ENCODE peak calls at places on chromosomes 13 and 19, in nine cellular contexts. Z is thoracic aorta, D is astrocyte of the cerebellum, B is psoas muscle, G is dorsolateral prefrontal cortex, F is ascending aorta, T is AG04450, S is mucosa of descending colon, H is PC-3. A is an unnamed sample.

GRCh38 chr13:36275190-36276002 is 22.2 kb downstream of the CCDC169 start:
- DNase-seq in H (peak), G (no peak), D (peak), B (no peak), F (no peak), S (no peak), Z (no peak), T (peak), A (no peak)

GRCh38 chr13:42396501-42396900 is 124.5 kb downstream of the AKAP11 start:
- DNase-seq in F (no peak), H (peak), Z (no peak), S (peak), T (no peak), G (no peak), D (no peak), B (no peak), A (no peak)

GRCh38 chr19:18001837-18002345 is 6.1 kb upstream of the ARRDC2 start:
- DNase-seq in S (no peak), H (no peak), D (no peak), Z (no peak), B (no peak), G (no peak), F (no peak), T (no peak), A (no peak)

GRCh38 chr13:101941095-101941777 is 460.6 kb downstream of the FGF14 start:
- DNase-seq in S (no peak), Z (no peak), B (no peak), D (no peak), G (no peak), H (peak), F (no peak), T (no peak), A (no peak)

GRCh38 chr19:7831452-7831851 is 1.4 kb downstream of the EVI5L start:
- DNase-seq in T (no peak), F (no peak), G (peak), H (peak), Z (no peak), B (no peak), S (peak), D (no peak), A (no peak)

GRCh38 chr19:47226426-47227346 is 4.3 kb downstream of the BBC3 start:
- DNase-seq in B (peak), T (no peak), H (peak), D (no peak), Z (peak), S (peak), F (peak), G (peak), A (no peak)

GRCh38 chr13:76048675-76049396 is 412.7 kb downstream of the LMO7 start:
- DNase-seq in S (no peak), B (no peak), Z (no peak), G (no peak), F (no peak), T (no peak), D (no peak), H (no peak), A (no peak)

GRCh38 chr13:49651775-49652690 is 23.7 kb downstream of the ARL11 start:
- DNase-seq in T (no peak), G (no peak), B (peak), F (no peak), Z (no peak), D (no peak), S (no peak), H (no peak), A (no peak)

GRCh38 chr13:36519432-36519831 is 87.1 kb downstream of the CCNA1 start:
- DNase-seq in F (no peak), D (no peak), Z (no peak), B (no peak), H (no peak), S (no peak), G (no peak), T (no peak), A (no peak)

GRCh38 chr19:6528544-6529121 is 2.2 kb upstream of the TNFSF9 start:
- DNase-seq in S (peak), G (peak), F (no peak), Z (no peak), H (no peak), T (no peak), D (no peak), B (peak), A (no peak)

GRCh38 chr19:2949939-2950285 is 5.1 kb upstream of the ZNF77 start:
- DNase-seq in G (no peak), Z (no peak), F (no peak), H (peak), S (no peak), T (no peak), D (no peak), B (no peak), A (no peak)

GRCh38 chr19:49057636-49058234 is at the start of gene CGB7:
- DNase-seq in G (no peak), D (no peak), T (no peak), H (peak), S (peak), F (no peak), B (peak), Z (peak), A (no peak)

GRCh38 chr13:33194820-33195692 is 90.5 kb downstream of the STARD13 start:
- DNase-seq in G (no peak), Z (peak), H (peak), S (no peak), F (no peak), B (no peak), D (peak), T (peak), A (peak)

GRCh38 chr13:28582225-28582891 is 76.6 kb upstream of the POMP start:
- DNase-seq in H (no peak), T (no peak), D (no peak), B (no peak), G (no peak), Z (no peak), F (no peak), S (no peak), A (no peak)
- TF ChIP-seq CTCF in H (no peak), T (no peak), D (no peak), B (no peak), G (no peak), Z (no peak), F (no peak), S (no peak), A (no peak)

DNA sequence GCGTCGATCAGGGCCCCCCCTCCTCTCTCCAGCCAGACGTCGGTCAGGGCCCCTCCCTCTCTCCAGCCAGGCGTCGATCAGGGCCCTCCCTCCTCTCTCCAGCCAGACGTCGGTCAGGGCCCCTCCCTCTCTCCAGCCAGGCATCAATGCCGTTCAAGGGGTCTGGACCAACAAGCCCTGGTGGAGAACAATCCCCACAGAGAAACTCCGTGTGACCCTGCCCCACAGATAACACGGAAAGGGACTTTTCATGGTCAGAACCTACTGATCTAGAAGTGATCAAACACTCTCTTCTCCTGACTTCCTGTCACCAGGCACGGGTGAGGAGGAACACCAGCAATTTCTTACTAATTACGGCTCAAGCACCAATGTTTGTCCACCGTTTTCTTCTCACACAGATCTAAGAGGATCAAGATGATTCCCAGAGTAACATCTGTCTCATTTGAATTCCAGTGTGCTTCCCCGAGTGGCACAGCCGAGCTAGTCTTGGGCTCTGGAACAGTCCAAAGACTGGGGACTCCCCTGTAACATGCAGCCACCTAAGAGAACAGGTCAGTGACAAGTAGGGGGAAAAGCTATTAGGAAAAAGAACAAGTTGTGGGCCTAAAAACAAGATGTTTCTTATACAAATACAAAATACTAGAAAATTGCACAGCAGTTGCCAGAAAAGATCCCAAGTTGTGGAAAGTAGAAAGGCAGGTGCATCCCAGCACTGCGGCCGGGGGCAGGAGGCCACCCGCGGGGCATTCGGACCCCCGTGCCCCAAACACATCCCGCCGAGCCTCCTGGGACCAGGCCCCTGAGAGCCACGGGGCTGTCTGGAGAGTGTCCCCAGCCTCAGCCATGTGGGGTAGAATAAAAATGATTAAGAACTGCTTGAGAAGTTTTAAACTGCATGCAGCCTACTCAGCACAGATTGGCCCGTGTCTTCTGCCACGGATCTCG is 11.7 kb downstream of the RASA3 start:
- DNase-seq in Z (no peak), F (no peak), B (no peak), S (peak), G (no peak), D (no peak), T (no peak), H (no peak), A (no peak)
- H3K4me3 ChIP-seq in Z (no peak), F (no peak), B (no peak), S (no peak), G (no peak), D (no peak), T (no peak), H (no peak), A (no peak)

GRCh38 chr13:37870489-37870845 is 895 bp upstream of the TRPC4 start:
- DNase-seq in F (no peak), S (no peak), T (no peak), Z (no peak), G (no peak), H (no peak), B (no peak), D (no peak), A (no peak)

GRCh38 chr13:37868691-37869505 is 674 bp downstream of the TRPC4 start:
- DNase-seq in T (no peak), S (no peak), G (no peak), D (no peak), Z (no peak), H (no peak), B (no peak), F (no peak), A (no peak)

GRCh38 chr13:37869756-37870488 is at the start of gene TRPC4:
- DNase-seq in G (peak), Z (no peak), F (no peak), H (peak), D (peak), S (peak), T (no peak), B (peak), A (no peak)

GRCh38 chr13:37870895-37871550 is 1.5 kb upstream of the TRPC4 start:
- DNase-seq in G (no peak), H (peak), B (no peak), Z (no peak), T (no peak), F (no peak), D (peak), S (no peak), A (no peak)

DNA sequence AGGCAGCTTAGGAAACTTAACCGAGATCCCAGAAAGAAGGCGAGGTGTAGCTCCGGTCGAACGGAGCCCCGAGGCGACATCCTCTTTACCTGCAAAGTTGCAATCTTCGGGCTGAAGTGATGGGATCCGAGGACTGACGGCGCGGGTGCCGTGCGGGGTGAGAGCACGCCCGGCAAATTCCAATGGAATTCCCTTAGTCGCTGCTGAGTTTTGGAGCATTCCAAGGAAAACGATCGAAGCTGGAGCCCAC is 141 bp downstream of the TRPC4 start:
- DNase-seq in B (no peak), H (no peak), Z (no peak), T (no peak), D (no peak), S (no peak), G (peak), F (no peak), A (no peak)
- TF ChIP-seq CTCF in B (no peak), H (no peak), Z (no peak), T (no peak), D (no peak), S (no peak), G (no peak), F (no peak), A (no peak)

GRCh38 chr19:15464394-15465385 is at the start of gene RASAL3:
- DNase-seq in B (no peak), T (no peak), F (no peak), S (peak), Z (no peak), D (no peak), G (no peak), H (no peak), A (no peak)
- H3K4me3 ChIP-seq in B (peak), T (no peak), F (peak), S (peak), Z (peak), D (no peak), G (no peak), H (no peak), A (no peak)

DNA sequence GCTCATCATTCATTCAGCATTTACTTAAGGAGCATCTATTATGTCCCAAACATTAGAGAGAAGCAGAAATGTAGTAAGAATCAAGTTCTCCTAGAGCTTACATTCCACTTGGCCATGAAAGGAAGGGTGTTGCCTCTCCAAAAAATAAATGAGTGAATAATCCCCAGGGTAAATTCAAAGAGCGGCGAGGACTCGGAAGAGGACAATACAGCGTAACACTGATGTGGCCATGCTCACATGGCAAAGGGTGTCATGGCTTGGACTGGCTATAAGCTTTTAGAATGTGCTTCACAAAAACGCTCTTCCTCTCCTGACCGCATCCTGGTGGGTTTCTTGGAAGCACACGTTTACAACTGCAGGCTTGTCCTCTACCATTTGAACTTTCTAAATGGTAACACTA is 290.2 kb downstream of the IRS2 start:
- DNase-seq in T (no peak), B (no peak), Z (no peak), D (no peak), F (no peak), G (no peak), H (no peak), S (no peak), A (no peak)
- TF ChIP-seq CTCF in T (no peak), B (no peak), Z (no peak), D (no peak), F (no peak), G (no peak), H (no peak), S (no peak), A (no peak)

DNA sequence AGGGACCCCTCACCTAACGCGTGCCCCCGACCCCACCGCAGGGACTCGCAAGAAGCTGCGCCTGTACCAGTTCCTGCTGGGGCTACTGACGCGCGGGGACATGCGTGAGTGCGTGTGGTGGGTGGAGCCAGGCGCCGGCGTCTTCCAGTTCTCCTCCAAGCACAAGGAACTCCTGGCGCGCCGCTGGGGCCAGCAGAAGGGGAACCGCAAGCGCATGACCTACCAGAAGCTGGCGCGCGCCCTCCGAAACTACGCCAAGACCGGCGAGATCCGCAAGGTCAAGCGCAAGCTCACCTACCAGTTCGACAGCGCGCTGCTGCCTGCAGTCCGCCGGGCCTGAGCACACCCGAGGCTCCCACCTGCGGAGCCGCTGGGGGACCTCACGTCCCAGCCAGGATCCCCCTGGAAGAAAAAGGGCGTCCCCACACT is 4.7 kb upstream of the MYBPC2 start:
- DNase-seq in D (peak), G (peak), H (no peak), F (peak), Z (no peak), T (peak), S (peak), B (peak), A (peak)
- H3K4me3 ChIP-seq in D (peak), G (peak), H (no peak), F (no peak), Z (peak), T (peak), S (no peak), B (peak), A (peak)

A was measured in AG04449.